ENCODE peak calls at places on chromosomes 13 and 19, in eight cellular contexts. I, T, L, Y, G, E, J and H are unnamed samples.

GRCh38 chr13:45607931-45608330 is 7.6 kb downstream of the ERICH6B start:
- DNase-seq in E (no peak), T (no peak), L (no peak), J (no peak), G (no peak), I (no peak), Y (no peak), H (no peak)

GRCh38 chr13:66995366-66995663 is 234.8 kb downstream of the PCDH9 start:
- DNase-seq in Y (no peak), I (no peak), G (no peak), T (no peak), L (no peak), E (no peak), J (no peak), H (no peak)

GRCh38 chr13:23637813-23638212 is 67.6 kb downstream of the TNFRSF19 start:
- DNase-seq in I (peak; percentile 31), J (no peak), G (no peak), T (no peak), Y (no peak), E (no peak), L (no peak), H (peak; percentile 66)

GRCh38 chr19:18233224-18233825 is 7.1 kb upstream of the PDE4C start:
- DNase-seq in T (peak; percentile 74), L (peak; percentile 49), G (peak; percentile 54), J (no peak), I (peak; percentile 50), E (no peak), Y (peak; percentile 56), H (peak; percentile 55)

GRCh38 chr13:66265446-66265845 is 964.7 kb downstream of the PCDH9 start:
- DNase-seq in T (no peak), I (no peak), Y (no peak), L (no peak), J (no peak), E (no peak), G (no peak), H (no peak)

GRCh38 chr13:51822106-51822840 is 18.3 kb upstream of the DHRS12 start:
- DNase-seq in L (no peak), I (no peak), Y (no peak), G (no peak), T (no peak), E (no peak), J (no peak), H (no peak)

GRCh38 chr13:110373617-110374016 is 66.5 kb downstream of the COL4A2 start:
- DNase-seq in E (no peak), J (no peak), L (no peak), Y (no peak), T (no peak), I (no peak), G (no peak), H (no peak)

GRCh38 chr13:95677564-95678386 is 836 bp downstream of the DNAJC3 start:
- DNase-seq in E (no peak), G (no peak), Y (no peak), T (peak; percentile 20), I (no peak), J (no peak), L (no peak), H (no peak)

GRCh38 chr19:30324982-30325381 is 47.2 kb upstream of the ZNF536 start:
- DNase-seq in T (no peak), G (no peak), I (no peak), L (no peak), Y (no peak), E (peak; percentile 53), J (no peak), H (no peak)

GRCh38 chr19:15450528-15450890 is 753 bp upstream of the WIZ start:
- DNase-seq in J (no peak), I (no peak), Y (no peak), E (no peak), G (no peak), L (no peak), T (no peak), H (no peak)

GRCh38 chr19:1219786-1220451 is 14.3 kb downstream of the STK11 start:
- DNase-seq in J (no peak), T (no peak), G (no peak), Y (no peak), I (no peak), L (no peak), E (no peak), H (no peak)

GRCh38 chr19:1220452-1221037 is 15.0 kb downstream of the STK11 start:
- DNase-seq in J (no peak), G (peak; percentile 45), T (no peak), Y (peak; percentile 75), I (no peak), L (no peak), E (no peak), H (peak; percentile 51)

GRCh38 chr19:1221904-1222255 is 15.9 kb downstream of the CBARP start:
- DNase-seq in T (no peak), Y (no peak), I (no peak), J (no peak), G (peak; percentile 47), L (no peak), E (no peak), H (no peak)

GRCh38 chr19:1222394-1222793 is 15.4 kb downstream of the CBARP start:
- DNase-seq in Y (no peak), E (no peak), T (no peak), I (no peak), J (no peak), G (peak; percentile 33), L (no peak), H (peak; percentile 40)

DNA sequence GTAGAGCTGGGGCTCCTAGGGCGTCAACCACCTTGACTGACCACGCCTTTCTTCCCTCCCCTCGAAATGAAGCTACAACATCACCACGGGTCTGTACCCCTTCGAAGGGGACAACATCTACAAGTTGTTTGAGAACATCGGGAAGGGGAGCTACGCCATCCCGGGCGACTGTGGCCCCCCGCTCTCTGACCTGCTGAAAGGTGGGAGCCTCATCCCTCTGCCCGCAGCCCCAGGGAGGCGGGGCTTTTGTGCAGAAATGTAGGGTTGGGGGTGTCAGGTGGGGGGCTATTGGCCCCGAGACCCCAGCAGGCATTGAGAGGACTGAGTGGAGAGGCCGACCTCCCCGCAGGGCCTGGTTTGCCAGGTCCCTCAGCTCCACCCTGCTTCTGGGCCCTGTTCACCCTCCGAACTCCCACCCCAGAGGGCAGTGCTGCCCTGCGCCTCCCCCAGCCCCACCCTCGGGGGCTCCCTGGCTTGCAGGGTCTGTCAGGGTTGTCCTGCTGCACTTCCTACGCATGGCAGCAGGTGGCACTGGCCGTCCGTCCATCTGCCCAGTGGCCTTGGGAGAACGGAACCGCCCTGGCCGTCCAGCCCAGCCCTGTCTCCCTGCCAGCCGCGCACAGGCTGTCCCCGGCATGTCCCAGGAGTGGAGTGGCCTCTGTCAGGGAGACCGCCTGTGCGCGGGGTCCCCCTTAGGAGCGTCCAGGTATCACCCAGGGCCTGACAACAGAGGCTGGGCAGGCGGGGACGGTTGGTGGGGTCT is 15.7 kb downstream of the STK11 start:
- DNase-seq in E (peak; percentile 83), Y (peak; percentile 74), T (no peak), L (peak; percentile 88), G (peak; percentile 86), J (no peak), I (peak; percentile 79), H (peak; percentile 84)
- TF ChIP-seq CTCF in E (peak; percentile 63), Y (peak; percentile 73), T (peak; percentile 44), L (peak; percentile 87), G (peak; percentile 68), J (peak; percentile 59), I (peak; percentile 77), H (peak; percentile 69)

DNA sequence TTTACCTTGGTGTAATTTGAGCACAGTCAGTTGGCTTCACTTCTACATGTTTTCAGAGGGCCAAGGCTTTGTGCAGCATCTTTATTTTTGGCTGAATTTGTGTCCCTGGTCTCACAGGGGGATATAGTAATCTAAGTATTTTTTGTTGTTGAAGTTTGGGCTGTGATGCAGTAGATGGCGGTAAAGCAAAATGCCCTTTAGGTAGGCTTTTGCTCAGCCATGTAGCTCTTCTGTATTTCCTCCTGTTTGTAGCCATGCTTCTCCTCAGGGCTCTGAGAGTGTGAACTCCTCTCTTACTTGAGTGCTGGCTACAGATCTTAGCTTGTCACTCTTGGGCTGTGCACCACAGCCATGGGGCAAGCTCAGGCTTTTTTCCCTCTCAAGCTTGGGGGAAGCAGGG is 328.6 kb downstream of the SLITRK5 start:
- DNase-seq in Y (no peak), I (no peak), T (no peak), G (no peak), E (no peak), J (no peak), L (no peak), H (no peak)
- TF ChIP-seq CTCF in Y (peak; percentile 37), I (no peak), T (no peak), G (no peak), E (no peak), J (no peak), L (no peak), H (no peak)

GRCh38 chr13:73844986-73845385 is 289.2 kb downstream of the KLF12 start:
- DNase-seq in I (no peak), T (no peak), L (no peak), Y (no peak), J (no peak), E (no peak), G (no peak), H (no peak)

GRCh38 chr13:73851104-73851503 is 283.1 kb downstream of the KLF12 start:
- DNase-seq in G (no peak), Y (no peak), T (no peak), L (no peak), E (no peak), J (no peak), I (no peak), H (no peak)

GRCh38 chr13:73850104-73850898 is 283.9 kb downstream of the KLF12 start:
- DNase-seq in G (no peak), Y (no peak), E (no peak), T (no peak), J (no peak), L (no peak), I (no peak), H (no peak)

DNA sequence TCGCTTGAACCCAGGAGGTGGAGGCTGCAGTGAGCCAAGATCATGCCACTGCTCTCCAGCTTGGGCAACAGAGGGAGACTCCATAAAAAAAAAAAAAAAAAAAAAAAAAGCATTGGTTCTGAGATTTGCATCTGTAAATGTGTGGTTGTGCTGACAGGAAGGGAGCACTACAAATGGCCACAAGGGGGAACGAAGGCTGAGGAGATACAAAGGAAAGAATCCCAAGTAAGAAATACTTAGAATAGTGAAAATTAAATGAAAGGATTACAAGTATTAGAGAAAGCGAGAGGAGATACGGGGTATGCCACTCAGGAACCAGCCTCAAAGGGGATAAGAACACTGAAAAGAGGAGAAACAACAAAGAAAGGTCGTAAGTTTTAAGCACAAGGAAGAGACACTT is 284.9 kb downstream of the KLF12 start:
- DNase-seq in T (peak; percentile 1), L (no peak), I (no peak), E (no peak), Y (peak; percentile 46), J (peak; percentile 11), G (no peak), H (no peak)
- TF ChIP-seq CTCF in T (no peak), L (no peak), I (peak; percentile 55), E (no peak), Y (peak; percentile 68), J (peak; percentile 54), G (no peak), H (peak; percentile 38)

GRCh38 chr13:36724141-36724540 is 50.3 kb downstream of the SERTM1 start:
- DNase-seq in J (no peak), L (no peak), T (no peak), I (no peak), Y (no peak), E (no peak), G (no peak), H (no peak)
- TF ChIP-seq CTCF in J (no peak), L (no peak), T (no peak), I (no peak), Y (no peak), E (no peak), G (no peak), H (no peak)